ENCODE peak calls at places on chromosomes 11 and 22, in six cellular contexts. L, H, B, G, D and Z are unnamed samples.

GRCh38 chr11:44527476-44527875 is 38.0 kb upstream of the CD82 start:
- DNase-seq in L (no peak), D (no peak), B (no peak), H (no peak), G (no peak), Z (no peak)

GRCh38 chr11:2768471-2769408 is 68.9 kb upstream of the KCNQ1OT1 start:
- DNase-seq in G (no peak), D (no peak), B (no peak), L (peak), H (peak), Z (no peak)

GRCh38 chr11:33828604-33829429 is 54.5 kb upstream of the FBXO3 start:
- DNase-seq in L (no peak), B (no peak), D (no peak), H (no peak), G (peak), Z (peak)

GRCh38 chr11:6249822-6250555 is 9.6 kb upstream of the CCKBR start:
- DNase-seq in B (peak), H (peak), L (no peak), D (peak), G (no peak), Z (no peak)

GRCh38 chr11:24664399-24664798 is 167.5 kb downstream of the LUZP2 start:
- DNase-seq in G (no peak), B (no peak), L (no peak), H (no peak), D (no peak), Z (no peak)

GRCh38 chr11:79021601-79022000 is 419.2 kb downstream of the TENM4 start:
- DNase-seq in G (no peak), B (no peak), L (no peak), H (no peak), D (no peak), Z (no peak)

GRCh38 chr11:66904055-66904454 is 47.2 kb downstream of the LRFN4 start:
- DNase-seq in D (no peak), G (no peak), L (no peak), H (no peak), B (no peak), Z (no peak)

GRCh38 chr11:83566948-83567347 is 280.8 kb upstream of the CCDC90B start:
- DNase-seq in L (peak), H (no peak), G (no peak), D (no peak), B (no peak), Z (no peak)

GRCh38 chr22:25630446-25630845 is 66.0 kb downstream of the GRK3 start:
- DNase-seq in L (no peak), H (no peak), B (no peak), G (no peak), D (no peak), Z (no peak)

GRCh38 chr22:48301908-48302307 is 1525.8 kb downstream of the BRD1 start:
- DNase-seq in B (no peak), L (no peak), H (no peak), G (no peak), D (no peak), Z (no peak)

GRCh38 chr22:23833911-23834317 is 4.9 kb downstream of the DERL3 start:
- DNase-seq in L (no peak), G (no peak), D (peak), B (peak), H (peak), Z (no peak)

GRCh38 chr11:65427691-65428577 is 5.3 kb downstream of the NEAT1 start:
- DNase-seq in L (peak), D (no peak), B (peak), H (peak), G (peak), Z (no peak)

GRCh38 chr11:26730711-26731460 is 9.0 kb upstream of the SLC5A12 start:
- DNase-seq in H (no peak), B (no peak), L (peak), D (no peak), G (no peak), Z (no peak)

GRCh38 chr11:72227316-72228228 is 3.0 kb downstream of the INPPL1 start:
- DNase-seq in G (peak), D (no peak), L (no peak), H (peak), B (no peak), Z (no peak)

GRCh38 chr11:46364056-46364455 is 16.8 kb downstream of the DGKZ start:
- DNase-seq in B (no peak), D (peak), G (no peak), L (no peak), H (no peak), Z (no peak)

GRCh38 chr11:59918494-59918893 is 19.7 kb upstream of the OOSP1 start:
- DNase-seq in D (no peak), H (no peak), G (no peak), B (no peak), L (no peak), Z (no peak)

GRCh38 chr11:132249256-132249655 is 878.8 kb downstream of the NTM start:
- DNase-seq in B (no peak), D (no peak), G (no peak), L (no peak), H (no peak), Z (no peak)

GRCh38 chr11:67376022-67376386 is 2.6 kb upstream of the CLCF1 start:
- DNase-seq in B (no peak), L (no peak), H (no peak), G (no peak), D (no peak), Z (no peak)

GRCh38 chr11:129117595-129118350 is 74.4 kb downstream of the ARHGAP32 start:
- DNase-seq in G (no peak), L (peak), H (peak), B (no peak), D (no peak), Z (peak)

GRCh38 chr11:120527111-120527748 is 15.7 kb downstream of the GRIK4 start:
- DNase-seq in B (no peak), H (no peak), L (no peak), D (no peak), G (peak), Z (no peak)

GRCh38 chr11:130002352-130002845 is at the start of gene PRDM10:
- DNase-seq in B (peak), H (peak), G (peak), D (peak), L (peak), Z (peak)

GRCh38 chr11:58390551-58391063 is 16.1 kb downstream of the OR5B3 start:
- DNase-seq in H (no peak), D (peak), G (no peak), B (no peak), L (no peak), Z (no peak)

GRCh38 chr11:36564376-36565032 is 3.3 kb upstream of the RAG1 start:
- DNase-seq in L (peak), B (no peak), D (no peak), H (peak), G (peak), Z (peak)

GRCh38 chr11:86459682-86460460 is 85.2 kb downstream of the CCDC81 start:
- DNase-seq in D (peak), H (peak), G (peak), B (peak), L (no peak), Z (no peak)

GRCh38 chr11:128776434-128777284 is 82.8 kb downstream of the FLI1 start:
- DNase-seq in D (peak), G (peak), L (peak), H (peak), B (no peak), Z (peak)

GRCh38 chr11:17544181-17544622 is at the start of gene USH1C:
- DNase-seq in H (no peak), D (peak), G (peak), L (no peak), B (no peak), Z (no peak)

GRCh38 chr11:67671211-67671520 is 3.3 kb downstream of the ALDH3B2 start:
- DNase-seq in G (no peak), H (no peak), L (no peak), D (no peak), B (no peak), Z (no peak)

GRCh38 chr22:38655532-38656255 is 498 bp downstream of the FAM227A start:
- DNase-seq in D (no peak), G (no peak), L (peak), B (no peak), H (no peak), Z (peak)

GRCh38 chr11:48170176-48170839 is 46.3 kb upstream of the OR4B1 start:
- DNase-seq in L (no peak), D (no peak), B (no peak), G (no peak), H (no peak), Z (no peak)

GRCh38 chr11:27350503-27350902 is 12.5 kb downstream of the CCDC34 start:
- DNase-seq in H (no peak), B (no peak), D (no peak), G (no peak), L (no peak), Z (no peak)

GRCh38 chr11:67732045-67732787 is 57.8 kb upstream of the ALDH3B2 start:
- DNase-seq in D (no peak), G (peak), L (no peak), H (no peak), B (no peak), Z (peak)

GRCh38 chr11:69540118-69541000 is 58.9 kb downstream of the LINC01488 start:
- DNase-seq in D (peak), L (no peak), B (peak), H (no peak), G (peak), Z (no peak)

GRCh38 chr22:43433451-43433850 is 21.6 kb downstream of the MPPED1 start:
- DNase-seq in B (peak), L (no peak), H (no peak), D (no peak), G (no peak), Z (no peak)

DNA sequence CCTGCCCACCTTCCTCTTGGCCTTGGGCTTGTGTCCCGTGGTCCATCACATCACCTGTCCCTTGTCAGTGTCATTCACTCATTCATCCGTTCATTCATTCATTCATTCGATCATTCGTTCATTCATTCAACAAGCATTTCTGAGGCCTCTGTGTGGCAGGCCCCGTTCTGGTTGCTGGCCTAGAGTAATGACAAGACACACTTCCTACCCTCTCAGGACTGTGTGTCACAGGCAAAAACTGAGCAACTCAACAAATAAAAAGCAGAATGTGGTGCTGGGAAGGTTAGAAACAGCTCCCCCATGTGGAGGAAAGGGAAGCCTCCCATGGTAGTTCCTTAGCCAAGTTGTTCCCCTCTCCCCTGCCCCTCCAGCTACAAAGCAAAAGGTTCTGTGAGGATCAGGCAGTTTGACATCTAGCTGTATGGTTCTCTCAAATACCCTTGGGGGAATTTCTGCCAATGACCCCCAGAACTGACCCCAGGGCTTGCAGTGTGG is 1.6 kb upstream of the OMP start:
- DNase-seq in G (no peak), D (no peak), L (peak), B (no peak), H (no peak), Z (peak)
- TF ChIP-seq CTCF in G (peak), D (peak), L (peak), B (no peak), H (peak), Z (peak)

DNA sequence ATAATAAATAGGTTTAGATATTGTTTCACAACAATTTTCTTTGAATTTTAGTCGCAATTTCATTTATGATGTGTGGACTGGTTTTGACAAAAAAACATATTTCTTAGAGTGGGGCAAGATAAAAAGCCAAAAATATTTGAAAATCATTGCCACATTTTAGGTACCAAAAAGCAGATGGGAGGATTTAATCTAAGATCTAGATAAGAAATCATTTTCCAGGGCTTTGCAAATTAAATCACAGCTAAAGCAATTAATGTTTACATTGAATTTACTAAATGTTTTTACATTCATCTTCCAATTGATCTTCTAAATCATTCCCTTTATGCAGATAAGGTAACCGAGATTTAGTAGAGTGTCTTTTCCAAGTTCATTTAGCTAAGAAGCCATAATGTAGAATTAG is 1386.0 kb upstream of the TENM4 start:
- DNase-seq in B (no peak), D (no peak), H (no peak), G (no peak), L (no peak), Z (no peak)
- TF ChIP-seq CTCF in B (no peak), D (no peak), H (no peak), G (no peak), L (no peak), Z (no peak)

GRCh38 chr22:37633693-37634504 is 5.6 kb upstream of the SH3BP1 start:
- DNase-seq in L (peak), H (peak), G (peak), B (peak), D (peak), Z (peak)
- TF ChIP-seq CTCF in L (peak), H (no peak), G (no peak), B (peak), D (peak), Z (peak)

DNA sequence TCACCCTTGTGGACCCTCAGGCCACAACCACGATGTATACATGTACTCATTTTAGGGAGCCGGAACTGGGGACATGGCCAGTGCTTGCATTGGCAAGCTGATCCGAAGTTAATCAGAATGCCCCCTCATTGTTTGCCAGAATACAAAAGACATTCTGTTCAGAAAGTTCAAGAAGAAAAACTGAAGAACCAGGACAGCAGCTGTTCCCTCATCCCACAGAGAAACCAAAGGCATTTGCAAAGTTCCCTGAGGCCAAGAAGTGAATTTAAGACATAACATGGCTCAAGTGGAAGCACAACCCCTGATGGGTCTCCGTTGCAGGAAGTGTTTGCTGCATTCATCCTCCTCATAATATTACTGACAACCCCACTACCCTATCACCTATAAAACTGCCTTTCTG is 101.8 kb upstream of the AKIP1 start:
- DNase-seq in H (no peak), G (no peak), D (no peak), L (no peak), B (no peak), Z (no peak)
- TF ChIP-seq CTCF in H (no peak), G (no peak), D (no peak), L (no peak), B (no peak), Z (no peak)

DNA sequence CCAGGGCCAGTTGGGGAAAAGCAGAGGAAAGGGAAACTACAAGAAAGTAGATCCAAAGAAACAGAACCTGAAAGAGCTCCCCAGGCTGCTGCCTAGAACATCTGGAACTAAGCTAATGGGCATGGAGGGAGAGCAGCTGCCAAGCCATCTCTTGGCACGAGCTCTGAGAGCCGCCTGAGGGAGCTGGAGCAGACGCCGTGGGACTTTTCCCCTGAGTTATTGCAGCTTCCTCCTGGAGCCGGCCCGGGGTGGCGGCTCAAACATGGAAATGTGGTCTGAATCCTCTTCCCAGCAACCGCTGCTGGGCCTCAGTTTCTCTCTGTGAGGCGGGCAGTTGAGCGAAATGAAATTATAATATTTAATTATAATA is 41.8 kb downstream of the LIF start:
- DNase-seq in D (no peak), G (no peak), B (peak), L (no peak), H (no peak), Z (no peak)
- TF ChIP-seq CTCF in D (no peak), G (no peak), B (no peak), L (no peak), H (no peak), Z (no peak)

DNA sequence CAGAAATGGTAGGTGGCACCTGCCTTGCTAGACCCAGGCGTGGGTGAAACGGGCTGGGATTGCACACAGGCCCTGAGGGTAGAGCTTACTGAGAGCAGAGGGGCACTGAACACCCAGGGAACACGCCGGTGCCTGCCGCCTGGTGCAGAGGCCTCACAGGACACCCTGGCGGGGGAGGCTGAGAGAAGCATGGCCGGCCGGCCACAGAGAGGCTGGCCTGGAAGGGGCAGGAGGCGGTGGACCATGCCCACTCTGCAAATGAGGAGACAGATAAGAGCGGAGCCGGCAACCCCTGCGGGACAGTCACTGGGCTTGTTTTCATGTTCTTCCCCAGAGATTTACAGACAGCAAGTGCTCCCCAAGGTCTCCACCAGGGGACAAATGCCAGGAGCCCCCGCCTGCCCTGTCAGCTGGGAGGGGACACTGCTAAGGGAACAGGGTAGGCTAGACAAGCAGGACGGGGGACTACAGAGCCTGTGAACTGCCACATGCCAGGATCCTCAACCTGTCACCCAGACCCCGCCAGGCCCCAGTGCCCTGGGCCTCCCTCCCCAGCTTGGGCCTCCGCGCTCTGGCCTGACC is 38.5 kb upstream of the TCF20 start:
- DNase-seq in G (no peak), D (no peak), L (no peak), H (no peak), B (no peak), Z (no peak)
- TF ChIP-seq CTCF in G (peak), D (no peak), L (no peak), H (no peak), B (no peak), Z (no peak)

DNA sequence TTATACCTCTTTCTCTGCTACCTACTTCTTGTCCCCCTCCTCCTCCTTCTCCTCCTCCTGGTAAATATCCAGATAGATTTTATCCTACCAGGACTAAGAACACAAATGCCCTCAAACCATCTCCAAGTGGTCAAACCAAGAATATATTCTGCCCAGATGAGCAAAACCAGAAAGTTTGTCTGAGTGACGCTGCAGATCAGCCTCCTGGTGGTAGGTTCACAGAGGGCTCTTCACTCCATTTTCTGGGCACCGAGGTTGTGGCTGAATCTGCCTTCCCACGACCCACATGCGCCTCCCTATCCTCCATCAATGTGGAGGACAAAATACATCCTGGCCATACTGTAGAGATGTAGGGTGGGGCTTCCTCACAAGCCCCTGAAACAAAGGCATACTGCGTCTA is 543.6 kb downstream of the MN1 start:
- DNase-seq in H (no peak), B (no peak), D (no peak), L (no peak), G (no peak), Z (no peak)
- TF ChIP-seq CTCF in H (no peak), B (no peak), D (no peak), L (no peak), G (no peak), Z (no peak)

GRCh38 chr22:29328055-29328454 is 12.6 kb upstream of the RASL10A start:
- DNase-seq in G (no peak), B (no peak), H (no peak), D (no peak), L (no peak), Z (no peak)
- TF ChIP-seq CTCF in G (peak), B (no peak), H (no peak), D (no peak), L (no peak), Z (no peak)